ENCODE peak calls at places on chromosome 10, in nine cellular contexts. One of them, this sample, is unnamed.

GRCh38 chr10:98039690-98040381 is 9.4 kb upstream of the CRTAC1 start:
- DNase-seq in PC-3: no peak
- DNase-seq in stimulated activated CD4-positive, alpha-beta T cell treated with anti-CD3 and anti-CD28 coated beads, Interleukin-1b, Interleukin-23, amount 100 ng/mL, for 48 hours: no peak
- DNase-seq in M059J: no peak
- DNase-seq in NCI-H2107: no peak
- DNase-seq in GM13976: no peak
- DNase-seq in posterior vena cava: no peak
- DNase-seq in left lobe of liver: no peak
- DNase-seq in NCI-H748 treated with DMSO at 0.1 percent for 48 hours: no peak
- DNase-seq in this sample: no peak

GRCh38 chr10:44944354-44944753 is 15.2 kb upstream of the RASSF4 start:
- DNase-seq in PC-3: no peak
- DNase-seq in stimulated activated CD4-positive, alpha-beta T cell treated with anti-CD3 and anti-CD28 coated beads, Interleukin-1b, Interleukin-23, amount 100 ng/mL, for 48 hours: no peak
- DNase-seq in M059J: no peak
- DNase-seq in NCI-H2107: no peak
- DNase-seq in GM13976: no peak
- DNase-seq in posterior vena cava: no peak
- DNase-seq in left lobe of liver: no peak
- DNase-seq in NCI-H748 treated with DMSO at 0.1 percent for 48 hours: no peak
- DNase-seq in this sample: no peak

GRCh38 chr10:88781206-88781605 is 21.3 kb upstream of the LIPM start:
- DNase-seq in PC-3: no peak
- DNase-seq in stimulated activated CD4-positive, alpha-beta T cell treated with anti-CD3 and anti-CD28 coated beads, Interleukin-1b, Interleukin-23, amount 100 ng/mL, for 48 hours: no peak
- DNase-seq in M059J: no peak
- DNase-seq in NCI-H2107: no peak
- DNase-seq in GM13976: no peak
- DNase-seq in posterior vena cava: no peak
- DNase-seq in left lobe of liver: no peak
- DNase-seq in NCI-H748 treated with DMSO at 0.1 percent for 48 hours: no peak
- DNase-seq in this sample: peak

GRCh38 chr10:110919349-110919931 is at the start of gene SHOC2:
- DNase-seq in PC-3: peak
- DNase-seq in stimulated activated CD4-positive, alpha-beta T cell treated with anti-CD3 and anti-CD28 coated beads, Interleukin-1b, Interleukin-23, amount 100 ng/mL, for 48 hours: peak
- DNase-seq in M059J: no peak
- DNase-seq in NCI-H2107: peak
- DNase-seq in GM13976: no peak
- DNase-seq in posterior vena cava: peak
- DNase-seq in left lobe of liver: peak
- DNase-seq in NCI-H748 treated with DMSO at 0.1 percent for 48 hours: no peak
- DNase-seq in this sample: no peak

GRCh38 chr10:17735166-17735941 is 16.6 kb upstream of the TMEM236 start:
- DNase-seq in PC-3: no peak
- DNase-seq in stimulated activated CD4-positive, alpha-beta T cell treated with anti-CD3 and anti-CD28 coated beads, Interleukin-1b, Interleukin-23, amount 100 ng/mL, for 48 hours: no peak
- DNase-seq in M059J: no peak
- DNase-seq in NCI-H2107: no peak
- DNase-seq in GM13976: no peak
- DNase-seq in posterior vena cava: peak
- DNase-seq in left lobe of liver: no peak
- DNase-seq in NCI-H748 treated with DMSO at 0.1 percent for 48 hours: no peak
- DNase-seq in this sample: no peak

GRCh38 chr10:6204341-6205191 is 1.8 kb downstream of the PFKFB3 start:
- DNase-seq in PC-3: peak
- DNase-seq in stimulated activated CD4-positive, alpha-beta T cell treated with anti-CD3 and anti-CD28 coated beads, Interleukin-1b, Interleukin-23, amount 100 ng/mL, for 48 hours: peak
- DNase-seq in M059J: peak
- DNase-seq in NCI-H2107: no peak
- DNase-seq in GM13976: no peak
- DNase-seq in posterior vena cava: peak
- DNase-seq in left lobe of liver: no peak
- DNase-seq in NCI-H748 treated with DMSO at 0.1 percent for 48 hours: no peak
- DNase-seq in this sample: peak

GRCh38 chr10:56881218-56881617 is 520.2 kb upstream of the ZWINT start:
- DNase-seq in PC-3: no peak
- DNase-seq in stimulated activated CD4-positive, alpha-beta T cell treated with anti-CD3 and anti-CD28 coated beads, Interleukin-1b, Interleukin-23, amount 100 ng/mL, for 48 hours: no peak
- DNase-seq in M059J: no peak
- DNase-seq in NCI-H2107: no peak
- DNase-seq in GM13976: no peak
- DNase-seq in posterior vena cava: no peak
- DNase-seq in left lobe of liver: no peak
- DNase-seq in NCI-H748 treated with DMSO at 0.1 percent for 48 hours: peak
- DNase-seq in this sample: no peak

GRCh38 chr10:5891009-5891408 is 966 bp downstream of the FBH1 start:
- DNase-seq in PC-3: no peak
- DNase-seq in stimulated activated CD4-positive, alpha-beta T cell treated with anti-CD3 and anti-CD28 coated beads, Interleukin-1b, Interleukin-23, amount 100 ng/mL, for 48 hours: no peak
- DNase-seq in M059J: no peak
- DNase-seq in NCI-H2107: no peak
- DNase-seq in GM13976: no peak
- DNase-seq in posterior vena cava: peak
- DNase-seq in left lobe of liver: no peak
- DNase-seq in NCI-H748 treated with DMSO at 0.1 percent for 48 hours: no peak
- DNase-seq in this sample: peak

GRCh38 chr10:58385784-58386112 is 538 bp downstream of the TFAM start:
- DNase-seq in PC-3: peak
- DNase-seq in stimulated activated CD4-positive, alpha-beta T cell treated with anti-CD3 and anti-CD28 coated beads, Interleukin-1b, Interleukin-23, amount 100 ng/mL, for 48 hours: peak
- DNase-seq in M059J: peak
- DNase-seq in NCI-H2107: no peak
- DNase-seq in GM13976: peak
- DNase-seq in posterior vena cava: no peak
- DNase-seq in left lobe of liver: peak
- DNase-seq in NCI-H748 treated with DMSO at 0.1 percent for 48 hours: no peak
- DNase-seq in this sample: peak

GRCh38 chr10:132459252-132460028 is 62.4 kb downstream of the PWWP2B start:
- DNase-seq in PC-3: no peak
- DNase-seq in stimulated activated CD4-positive, alpha-beta T cell treated with anti-CD3 and anti-CD28 coated beads, Interleukin-1b, Interleukin-23, amount 100 ng/mL, for 48 hours: peak
- DNase-seq in M059J: no peak
- DNase-seq in NCI-H2107: no peak
- DNase-seq in GM13976: no peak
- DNase-seq in posterior vena cava: no peak
- DNase-seq in left lobe of liver: no peak
- DNase-seq in NCI-H748 treated with DMSO at 0.1 percent for 48 hours: no peak
- DNase-seq in this sample: no peak

GRCh38 chr10:60099998-60100747 is 193.8 kb upstream of the CCDC6 start:
- DNase-seq in PC-3: peak
- DNase-seq in stimulated activated CD4-positive, alpha-beta T cell treated with anti-CD3 and anti-CD28 coated beads, Interleukin-1b, Interleukin-23, amount 100 ng/mL, for 48 hours: no peak
- DNase-seq in M059J: peak
- DNase-seq in NCI-H2107: no peak
- DNase-seq in GM13976: peak
- DNase-seq in posterior vena cava: no peak
- DNase-seq in left lobe of liver: no peak
- DNase-seq in NCI-H748 treated with DMSO at 0.1 percent for 48 hours: peak
- DNase-seq in this sample: peak

GRCh38 chr10:119001717-119002500 is 27.6 kb upstream of the NANOS1 start:
- DNase-seq in PC-3: no peak
- DNase-seq in stimulated activated CD4-positive, alpha-beta T cell treated with anti-CD3 and anti-CD28 coated beads, Interleukin-1b, Interleukin-23, amount 100 ng/mL, for 48 hours: no peak
- DNase-seq in M059J: no peak
- DNase-seq in NCI-H2107: no peak
- DNase-seq in GM13976: no peak
- DNase-seq in posterior vena cava: no peak
- DNase-seq in left lobe of liver: no peak
- DNase-seq in NCI-H748 treated with DMSO at 0.1 percent for 48 hours: no peak
- DNase-seq in this sample: no peak

GRCh38 chr10:113297226-113297625 is 255.6 kb upstream of the HABP2 start:
- DNase-seq in PC-3: peak
- DNase-seq in stimulated activated CD4-positive, alpha-beta T cell treated with anti-CD3 and anti-CD28 coated beads, Interleukin-1b, Interleukin-23, amount 100 ng/mL, for 48 hours: no peak
- DNase-seq in M059J: peak
- DNase-seq in NCI-H2107: no peak
- DNase-seq in GM13976: no peak
- DNase-seq in posterior vena cava: no peak
- DNase-seq in left lobe of liver: no peak
- DNase-seq in NCI-H748 treated with DMSO at 0.1 percent for 48 hours: no peak
- DNase-seq in this sample: peak

GRCh38 chr10:69972951-69973350 is 79.7 kb upstream of the MACROH2A2 start:
- DNase-seq in PC-3: no peak
- DNase-seq in stimulated activated CD4-positive, alpha-beta T cell treated with anti-CD3 and anti-CD28 coated beads, Interleukin-1b, Interleukin-23, amount 100 ng/mL, for 48 hours: no peak
- DNase-seq in M059J: peak
- DNase-seq in NCI-H2107: no peak
- DNase-seq in GM13976: no peak
- DNase-seq in posterior vena cava: no peak
- DNase-seq in left lobe of liver: no peak
- DNase-seq in NCI-H748 treated with DMSO at 0.1 percent for 48 hours: no peak
- DNase-seq in this sample: no peak

GRCh38 chr10:3071405-3072198 is 4.3 kb downstream of the PFKP start:
- DNase-seq in PC-3: peak
- DNase-seq in stimulated activated CD4-positive, alpha-beta T cell treated with anti-CD3 and anti-CD28 coated beads, Interleukin-1b, Interleukin-23, amount 100 ng/mL, for 48 hours: peak
- DNase-seq in M059J: peak
- DNase-seq in NCI-H2107: no peak
- DNase-seq in GM13976: no peak
- DNase-seq in posterior vena cava: no peak
- DNase-seq in left lobe of liver: no peak
- DNase-seq in NCI-H748 treated with DMSO at 0.1 percent for 48 hours: no peak
- DNase-seq in this sample: peak

GRCh38 chr10:122362621-122363020 is 11.9 kb upstream of the PLEKHA1 start:
- DNase-seq in PC-3: peak
- DNase-seq in stimulated activated CD4-positive, alpha-beta T cell treated with anti-CD3 and anti-CD28 coated beads, Interleukin-1b, Interleukin-23, amount 100 ng/mL, for 48 hours: no peak
- DNase-seq in M059J: peak
- DNase-seq in NCI-H2107: no peak
- DNase-seq in GM13976: no peak
- DNase-seq in posterior vena cava: no peak
- DNase-seq in left lobe of liver: no peak
- DNase-seq in NCI-H748 treated with DMSO at 0.1 percent for 48 hours: no peak
- DNase-seq in this sample: peak

GRCh38 chr10:23439920-23440875 is 1.3 kb downstream of the OTUD1 start:
- DNase-seq in PC-3: peak
- DNase-seq in stimulated activated CD4-positive, alpha-beta T cell treated with anti-CD3 and anti-CD28 coated beads, Interleukin-1b, Interleukin-23, amount 100 ng/mL, for 48 hours: peak
- DNase-seq in M059J: peak
- DNase-seq in NCI-H2107: no peak
- DNase-seq in GM13976: no peak
- DNase-seq in posterior vena cava: peak
- DNase-seq in left lobe of liver: peak
- DNase-seq in NCI-H748 treated with DMSO at 0.1 percent for 48 hours: no peak
- DNase-seq in this sample: peak